ENCODE peak calls at places on chromosomes 11 and 22, in four cellular contexts. X is cardiac muscle cell, W is pancreas, H is astrocyte of the cerebellum. J is an unnamed sample.
A peak's percentile ranks its signal among the peaks of the same experiment; 100 is the strongest.

GRCh38 chr11:6894097-6894496 is 1.8 kb upstream of the OR2D2 start:
- DNase-seq in H (no peak), X (no peak), W (no peak), J (no peak)

GRCh38 chr11:68821670-68822069 is 20.0 kb downstream of the CPT1A start:
- DNase-seq in X (no peak), H (no peak), W (no peak), J (no peak)

GRCh38 chr11:96143016-96143670 is 199.9 kb downstream of the MAML2 start:
- DNase-seq in H (peak; percentile 75), X (peak; percentile 78), W (no peak), J (no peak)

GRCh38 chr22:29011200-29011867 is 50.3 kb downstream of the C22orf31 start:
- DNase-seq in X (no peak), H (no peak), W (no peak), J (no peak)

GRCh38 chr11:118205979-118206611 is 18.7 kb downstream of the JAML start:
- DNase-seq in X (no peak), W (no peak), H (no peak), J (no peak)

GRCh38 chr11:44835326-44835725 is 108.6 kb downstream of the TSPAN18 start:
- DNase-seq in W (no peak), H (no peak), X (no peak), J (no peak)

GRCh38 chr11:124482362-124483147 is 37.1 kb upstream of the OR8B8 start:
- DNase-seq in W (no peak), H (no peak), X (peak; percentile 57), J (peak; percentile 83)

GRCh38 chr11:104623518-104623917 is 274.7 kb downstream of the CASP12 start:
- DNase-seq in H (no peak), W (no peak), X (peak; percentile 53), J (peak; percentile 82)

GRCh38 chr11:3959918-3960295 is 104.4 kb downstream of the STIM1 start:
- DNase-seq in W (no peak), H (no peak), X (no peak), J (no peak)

GRCh38 chr11:1038921-1039320 is 2.4 kb upstream of the MUC6 start:
- DNase-seq in X (no peak), H (no peak), W (no peak), J (no peak)

GRCh38 chr22:29587938-29588699 is 7.2 kb upstream of the NIPSNAP1 start:
- DNase-seq in H (peak; percentile 72), W (no peak), X (peak; percentile 78), J (peak; percentile 94)

GRCh38 chr22:19717691-19718254 is 3.5 kb downstream of the SEPTIN5 start:
- DNase-seq in H (no peak), W (no peak), X (peak; percentile 77), J (peak; percentile 18)

GRCh38 chr11:94544582-94544831 is 786 bp downstream of the FUT4 start:
- DNase-seq in X (no peak), W (no peak), H (no peak), J (no peak)

GRCh38 chr11:29679996-29680395 is 336.8 kb downstream of the KCNA4 start:
- DNase-seq in H (no peak), X (no peak), W (no peak), J (no peak)

GRCh38 chr11:63869686-63870085 is 30.8 kb downstream of the MARK2 start:
- DNase-seq in H (no peak), W (no peak), X (no peak), J (no peak)

GRCh38 chr11:118263694-118264567 is at the start of gene MPZL2:
- DNase-seq in W (peak; percentile 79), H (no peak), X (no peak), J (peak; percentile 98)

GRCh38 chr11:46090375-46090774 is 30.9 kb downstream of the PHF21A start:
- DNase-seq in H (no peak), W (no peak), X (no peak), J (no peak)

GRCh38 chr11:26905368-26905767 is 88.5 kb upstream of the FIBIN start:
- DNase-seq in H (no peak), X (peak; percentile 51), W (no peak), J (peak; percentile 34)

GRCh38 chr11:118868659-118869058 is 15.0 kb upstream of the CXCR5 start:
- DNase-seq in H (no peak), X (no peak), W (no peak), J (no peak)

GRCh38 chr11:62925745-62926668 is 4.8 kb upstream of the CHRM1 start:
- DNase-seq in X (no peak), H (no peak), W (no peak), J (no peak)

GRCh38 chr11:108093128-108093904 is 28.1 kb upstream of the ACAT1 start:
- DNase-seq in W (no peak), X (no peak), H (no peak), J (peak; percentile 41)

GRCh38 chr22:35301370-35301874 is 1.7 kb downstream of the TOM1 start:
- DNase-seq in W (peak; percentile 41), H (peak; percentile 66), X (peak; percentile 99), J (peak; percentile 88)

GRCh38 chr11:116930177-116930576 is 92.8 kb upstream of the APOA1 start:
- DNase-seq in W (no peak), H (peak; percentile 6), X (peak; percentile 72), J (no peak)

GRCh38 chr11:114892381-114893197 is 214.3 kb downstream of the NXPE2 start:
- DNase-seq in X (no peak), H (no peak), W (no peak), J (no peak)

GRCh38 chr11:75654314-75654713 is 14.5 kb downstream of the MAP6 start:
- DNase-seq in W (no peak), X (no peak), H (no peak), J (peak; percentile 91)

GRCh38 chr11:834371-835316 is 1.9 kb downstream of the CD151 start:
- DNase-seq in H (no peak), X (peak; percentile 63), W (peak; percentile 86), J (peak; percentile 89)

GRCh38 chr11:18731949-18732821 is 6.2 kb upstream of the IGSF22 start:
- DNase-seq in W (no peak), X (peak; percentile 57), H (no peak), J (peak; percentile 26)

GRCh38 chr22:37178350-37179125 is 9.5 kb downstream of the C1QTNF6 start:
- DNase-seq in W (no peak), H (no peak), X (peak; percentile 72), J (peak; percentile 70)

GRCh38 chr11:2308713-2309112 is 6.9 kb downstream of the TSPAN32 start:
- DNase-seq in X (no peak), H (no peak), W (peak; percentile 10), J (no peak)

GRCh38 chr11:18890615-18891014 is 48.6 kb downstream of the MRGPRX1 start:
- DNase-seq in W (no peak), X (no peak), H (no peak), J (no peak)

GRCh38 chr22:47247609-47248240 is 485.3 kb downstream of the TBC1D22A start:
- DNase-seq in H (no peak), X (no peak), W (no peak), J (no peak)

GRCh38 chr11:102238287-102238894 is 78.9 kb upstream of the BIRC3 start:
- DNase-seq in W (no peak), X (no peak), H (no peak), J (no peak)

GRCh38 chr11:66476173-66476840 is 3.9 kb upstream of the DPP3 start:
- DNase-seq in W (no peak), H (no peak), X (no peak), J (no peak)

GRCh38 chr11:69881467-69882269 is 62.5 kb upstream of the FGF3 start:
- DNase-seq in W (no peak), X (no peak), H (no peak), J (no peak)

GRCh38 chr11:121696177-121696863 is 243.6 kb upstream of the SORL1-AS1 start:
- DNase-seq in W (no peak), H (peak; percentile 64), X (peak; percentile 9), J (no peak)

GRCh38 chr11:6693342-6694228 is 10.4 kb upstream of the MRPL17 start:
- DNase-seq in W (no peak), X (peak; percentile 80), H (no peak), J (peak; percentile 92)

GRCh38 chr22:21926728-21927127 is 25.9 kb downstream of the PPM1F start:
- DNase-seq in X (no peak), W (no peak), H (no peak), J (no peak)

GRCh38 chr11:132245558-132246385 is 875.4 kb downstream of the NTM start:
- DNase-seq in W (no peak), X (no peak), H (no peak), J (no peak)

GRCh38 chr11:31369348-31370329 is at the start of the genes DCDC1 and DNAJC24:
- DNase-seq in X (peak; percentile 95), H (peak; percentile 83), W (peak; percentile 94), J (peak; percentile 82)
- H3K4me3 ChIP-seq in X (peak within 1 kb of the TSS; percentile 64), H (peak within 1 kb of the TSS; percentile 76), W (peak within 1 kb of the TSS; percentile 73), J (peak within 1 kb of the TSS; percentile 96)

GRCh38 chr22:43154887-43155536 is 3.7 kb downstream of the TSPO start:
- DNase-seq in H (no peak), W (no peak), X (no peak), J (no peak)
- H3K4me3 ChIP-seq in H (no peak overlapping the region), W (no peak overlapping the region), X (no peak overlapping the region), J (no peak overlapping the region)

GRCh38 chr11:47356129-47356997 is 3.9 kb upstream of the MYBPC3 start:
- DNase-seq in X (no peak), W (no peak), H (no peak), J (no peak)

GRCh38 chr11:47355283-47356128 is 3.0 kb upstream of the MYBPC3 start:
- DNase-seq in H (peak; percentile 65), W (peak; percentile 95), X (peak; percentile 95), J (peak; percentile 87)

GRCh38 chr11:47358731-47359051 is 6.2 kb upstream of the MYBPC3 start:
- DNase-seq in X (no peak), H (no peak), W (no peak), J (no peak)

GRCh38 chr11:47357985-47358730 is 5.7 kb upstream of the MYBPC3 start:
- DNase-seq in W (no peak), X (no peak), H (no peak), J (no peak)

DNA sequence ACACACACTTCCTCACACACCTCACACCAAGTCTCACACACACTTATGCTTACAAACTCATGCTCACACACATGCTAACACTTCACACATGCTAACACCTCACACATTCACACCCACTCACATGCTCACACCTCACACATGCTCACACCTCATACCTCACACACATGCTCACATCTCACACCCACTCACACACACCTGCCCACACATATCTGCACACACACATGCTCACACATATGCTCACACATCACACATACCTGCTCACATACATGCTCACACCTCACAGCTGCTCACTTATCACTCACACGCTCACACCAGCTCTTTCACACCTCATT is 4.5 kb upstream of the MYBPC3 start:
- DNase-seq in X (no peak), H (no peak), W (no peak), J (no peak)
- H3K4me3 ChIP-seq in X (no peak overlapping the region), H (no peak overlapping the region), W (no peak overlapping the region), J (no peak overlapping the region)

GRCh38 chr22:25405854-25406509 is 158.5 kb upstream of the GRK3 start:
- DNase-seq in X (no peak), H (no peak), W (no peak), J (no peak)
- H3K4me3 ChIP-seq in X (peak overlapping the region; percentile 60), H (peak overlapping the region; percentile 56), W (peak overlapping the region; percentile 83), J (peak overlapping the region; percentile 67)

DNA sequence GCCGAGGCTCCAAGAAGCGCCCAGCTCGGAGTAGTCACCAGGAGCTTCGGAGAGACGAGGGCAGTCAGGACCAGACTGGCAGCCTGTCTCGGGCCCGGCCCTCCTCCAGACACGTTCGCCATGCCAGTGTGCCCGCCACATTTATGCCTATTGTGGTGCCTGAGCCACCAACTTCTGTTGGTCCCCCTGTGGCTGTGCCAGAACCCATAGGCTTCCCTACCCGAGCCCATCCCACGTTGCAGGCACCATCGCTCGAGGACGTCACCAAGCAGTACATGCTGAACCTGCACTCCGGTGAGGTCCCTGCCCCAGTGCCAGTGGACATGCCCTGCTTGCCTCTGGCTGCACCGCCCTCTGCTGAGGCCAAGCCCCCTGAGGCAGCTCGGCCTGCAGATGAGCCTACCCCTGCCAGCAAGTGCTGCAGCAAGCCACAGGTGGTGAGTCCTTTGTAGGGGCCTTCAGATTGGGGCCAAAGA is 3.4 kb downstream of the ARHGEF17 start:
- DNase-seq in X (no peak), W (no peak), H (no peak), J (no peak)
- H3K4me3 ChIP-seq in X (peak overlapping the region; percentile 17), W (no peak overlapping the region), H (peak overlapping the region; percentile 75), J (no peak overlapping the region)